ENCODE peak calls at places on chromosomes 16 and 17, in five cellular contexts. D is lower leg skin, U is cardiac muscle cell, N is AG04450, S is osteoblast. W is an unnamed sample.

GRCh38 chr17:12627776-12628491 is 37.8 kb upstream of the MYOCD start:
- DNase-seq in D (no peak), U (no peak), N (no peak), S (no peak), W (no peak)

GRCh38 chr16:56858375-56858774 is 6.6 kb upstream of the SLC12A3 start:
- DNase-seq in D (no peak), U (no peak), N (no peak), S (no peak), W (no peak)

GRCh38 chr16:28279006-28279405 is 13.3 kb upstream of the SBK1 start:
- DNase-seq in D (no peak), U (no peak), N (no peak), S (no peak), W (no peak)

GRCh38 chr16:83994087-83994486 is 26.0 kb downstream of the NECAB2 start:
- DNase-seq in D (no peak), U (no peak), N (peak), S (peak), W (no peak)

GRCh38 chr17:11121680-11122079 is 119.3 kb upstream of the SHISA6 start:
- DNase-seq in D (no peak), U (no peak), N (no peak), S (no peak), W (no peak)

GRCh38 chr17:19003966-19004600 is 481 bp downstream of the FAM83G start:
- DNase-seq in D (no peak), U (peak), N (no peak), S (peak), W (no peak)

GRCh38 chr17:4772235-4772613 is 538 bp downstream of the TM4SF5 start:
- DNase-seq in D (no peak), U (no peak), N (no peak), S (no peak), W (no peak)

GRCh38 chr17:42760652-42761581 is at the start of gene RAMP2:
- DNase-seq in D (no peak), U (peak), N (no peak), S (no peak), W (peak)

GRCh38 chr17:64315032-64315490 is 52.0 kb upstream of the TEX2 start:
- DNase-seq in D (peak), U (no peak), N (no peak), S (no peak), W (no peak)

GRCh38 chr17:78174332-78174869 is 6.0 kb downstream of the SYNGR2 start:
- DNase-seq in D (peak), U (no peak), N (no peak), S (peak), W (no peak)

GRCh38 chr16:57374067-57374534 is 1.8 kb downstream of the CX3CL1 start:
- DNase-seq in D (no peak), U (no peak), N (no peak), S (peak), W (peak)

GRCh38 chr16:87233928-87234327 is 83.3 kb downstream of the C16orf95 start:
- DNase-seq in D (no peak), U (no peak), N (no peak), S (peak), W (no peak)
- TF ChIP-seq CTCF in D (no peak), U (peak), N (peak), S (peak), W (no peak)

DNA sequence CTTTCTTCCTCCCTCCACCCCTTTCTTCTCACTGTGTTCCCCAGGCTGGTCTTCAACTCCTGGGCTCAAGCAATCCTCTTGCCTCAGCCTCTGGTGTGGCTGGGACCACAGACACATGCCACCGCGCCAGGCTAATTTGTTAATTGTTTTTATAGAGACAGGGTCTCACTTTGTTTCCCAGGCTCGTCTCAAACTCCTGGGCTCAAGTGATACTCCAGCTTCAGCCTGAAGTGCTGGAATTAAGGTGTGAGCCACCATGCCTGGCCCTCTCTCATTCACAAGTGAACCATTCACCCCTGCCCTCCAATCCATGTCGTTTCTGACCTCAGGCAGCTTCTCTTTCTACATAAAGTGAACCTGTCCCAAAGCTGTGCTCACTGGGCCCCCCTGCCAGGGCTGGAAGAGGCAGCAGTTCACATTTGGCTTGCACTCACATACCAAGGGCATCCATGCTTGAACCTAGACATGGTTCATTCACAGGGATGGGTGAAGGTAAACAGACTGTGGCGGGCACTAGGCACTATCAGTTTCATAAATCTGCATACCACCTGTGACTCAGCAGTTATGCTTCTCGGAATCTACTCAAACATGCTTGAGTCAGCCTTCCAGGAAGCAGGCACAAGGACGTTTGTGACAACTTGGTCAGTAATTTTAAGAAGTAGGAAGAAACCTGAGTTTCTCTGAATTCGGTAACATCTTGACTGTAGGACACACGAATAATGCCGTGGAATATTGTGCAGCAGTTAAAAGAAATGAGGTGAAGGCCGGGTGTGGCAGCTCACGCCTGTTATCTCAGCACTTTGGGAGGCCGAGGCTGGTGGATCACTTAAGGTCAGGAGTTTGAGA is 6.0 kb upstream of the RNF213 start:
- DNase-seq in D (no peak), U (no peak), N (peak), S (peak), W (no peak)
- TF ChIP-seq CTCF in D (no peak), U (no peak), N (no peak), S (no peak), W (no peak)

DNA sequence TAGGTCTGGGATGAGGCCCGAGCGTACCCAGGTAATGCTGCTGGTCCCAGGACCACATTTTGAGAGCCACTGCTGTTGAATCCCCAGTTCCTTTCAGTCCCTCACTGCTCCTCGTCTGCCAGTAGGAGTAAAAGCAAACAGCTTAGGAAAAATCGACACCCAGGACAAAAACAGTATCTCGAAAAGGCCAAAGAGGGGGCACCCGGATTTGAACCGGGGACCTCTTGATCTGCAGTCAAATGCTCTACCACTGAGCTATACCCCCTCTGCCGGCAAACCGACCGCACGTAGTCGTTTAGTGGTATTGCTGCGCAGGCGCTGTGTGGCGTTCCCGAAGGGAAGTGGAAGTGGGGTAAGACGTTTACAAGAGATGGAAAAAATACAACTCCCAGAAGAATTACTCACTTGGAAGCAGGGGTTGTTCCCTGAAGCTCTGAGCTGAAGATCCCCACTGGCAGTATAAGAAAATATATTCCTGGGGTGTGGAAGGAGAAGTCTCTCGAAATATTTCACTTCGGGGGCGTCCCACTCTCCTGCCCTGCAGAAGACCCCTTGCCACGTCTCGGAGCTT is 2.2 kb upstream of the PLXDC1 start:
- DNase-seq in D (peak), U (peak), N (peak), S (peak), W (peak)
- TF ChIP-seq CTCF in D (no peak), U (peak), N (no peak), S (no peak), W (no peak)

GRCh38 chr17:15335446-15335845 is 6.0 kb downstream of the TEKT3 start:
- DNase-seq in D (no peak), U (no peak), N (no peak), S (no peak), W (no peak)
- TF ChIP-seq CTCF in D (no peak), U (no peak), N (no peak), S (no peak), W (no peak)

DNA sequence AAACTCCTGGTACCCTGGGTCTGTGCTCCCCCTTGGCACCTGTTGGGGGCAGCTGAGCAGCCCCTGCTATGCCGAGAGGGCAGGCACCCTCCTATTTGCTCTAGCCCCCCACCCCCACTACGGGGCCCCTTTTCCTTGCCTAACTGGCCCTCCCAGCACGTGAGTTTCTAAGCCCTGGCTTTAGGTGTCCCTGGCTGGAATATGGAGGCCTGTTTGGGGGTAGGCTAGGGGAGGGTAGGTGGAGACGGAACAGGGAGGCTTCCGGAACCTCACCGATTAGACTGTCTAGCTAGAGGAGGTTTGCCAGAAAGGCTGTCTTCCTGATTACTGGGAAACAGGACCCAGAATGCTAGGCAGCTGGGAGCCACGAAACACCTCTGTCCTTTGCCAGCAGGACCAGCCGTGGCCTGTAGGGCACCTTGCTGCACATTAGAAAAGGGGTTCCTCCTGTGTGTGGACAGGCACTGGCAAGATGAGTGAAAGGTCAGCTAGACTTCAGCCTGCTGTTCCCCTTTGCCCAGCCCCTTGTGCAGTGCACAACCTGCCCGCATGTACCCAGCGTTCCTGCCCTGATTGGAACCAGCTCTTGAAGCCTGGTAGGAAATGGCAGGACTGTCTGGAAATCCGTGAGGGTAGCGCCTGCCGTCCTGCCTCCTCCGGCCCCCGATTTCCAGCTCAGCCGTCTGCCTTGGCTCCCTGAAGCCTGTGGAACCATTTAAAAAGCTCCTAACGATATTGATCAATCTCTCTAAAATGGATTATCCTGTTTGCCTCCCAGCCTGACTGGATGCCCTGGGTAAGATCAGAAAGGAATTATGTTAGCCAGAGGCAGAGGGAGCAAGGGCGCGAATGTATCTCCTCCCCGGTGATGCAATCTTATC is 83.4 kb upstream of the GSE1 start:
- DNase-seq in D (no peak), U (no peak), N (no peak), S (no peak), W (no peak)
- TF ChIP-seq CTCF in D (no peak), U (no peak), N (no peak), S (no peak), W (no peak)

W was measured in mesothelial cell of epicardium.